ENCODE peak calls at places on chromosomes 5 and 9, in ten cellular contexts. V is mucosa of descending colon; O is activated CD8-positive, alpha-beta memory T cell treated with anti-CD3 and anti-CD28 coated beads, Interleukin-2, amount 50 U/mL, for 48 hours; B is ovary; P is sciatic nerve; K is HCEC 1CT; N is activated CD4-positive, alpha-beta T cell treated with anti-CD3 and anti-CD28 coated beads, Interleukin-2, amount 10 ng/mL, durations not matched to agents 7 days and 5 days; U is hypothalamus; R is NCI-H1930; A is progenitor cell of endocrine pancreas. M is an unnamed sample.

GRCh38 chr5:62029303-62029702 is 276.7 kb upstream of the KIF2A start:
- DNase-seq in N (no peak), P (no peak), U (no peak), O (no peak), V (no peak), K (peak), A (no peak), R (no peak), B (no peak), M (no peak)

GRCh38 chr9:110093871-110094270 is 114.1 kb downstream of the C9orf152 start:
- DNase-seq in V (no peak), U (no peak), K (no peak), P (no peak), B (no peak), R (no peak), A (no peak), O (no peak), N (no peak), M (no peak)

GRCh38 chr5:134100283-134101011 is 14.0 kb upstream of the TCF7 start:
- DNase-seq in R (no peak), A (no peak), N (peak), V (peak), K (no peak), P (no peak), B (no peak), O (peak), U (no peak), M (no peak)

GRCh38 chr5:40736103-40736875 is 19.5 kb downstream of the TTC33 start:
- DNase-seq in P (no peak), R (peak), B (no peak), O (no peak), K (peak), V (no peak), N (peak), A (no peak), U (no peak), M (peak)

GRCh38 chr5:117486879-117487391 is 912.3 kb upstream of the SEMA6A start:
- DNase-seq in V (no peak), B (no peak), U (no peak), N (no peak), A (no peak), R (no peak), K (no peak), P (no peak), O (no peak), M (peak)

GRCh38 chr9:108703414-108703813 is 152.4 kb downstream of the ACTL7B start:
- DNase-seq in B (no peak), P (no peak), K (no peak), V (no peak), N (no peak), A (no peak), O (no peak), U (no peak), R (no peak), M (no peak)

GRCh38 chr9:98917691-98918487 is 25.8 kb upstream of the COL15A1 start:
- DNase-seq in B (peak), O (no peak), V (no peak), R (no peak), U (no peak), A (no peak), K (no peak), P (no peak), N (no peak), M (no peak)

GRCh38 chr5:9240431-9240830 is 305.4 kb downstream of the SEMA5A start:
- DNase-seq in N (no peak), P (no peak), B (no peak), U (no peak), O (no peak), V (no peak), A (no peak), K (no peak), R (no peak), M (no peak)

GRCh38 chr5:135135530-135136201 is 101.6 kb upstream of the PITX1 start:
- DNase-seq in U (no peak), V (peak), N (no peak), A (no peak), P (no peak), B (no peak), K (peak), O (no peak), R (no peak), M (no peak)

M was measured in SK-N-DZ.